ENCODE peak calls at places on chromosome 20, in five cellular contexts. One of them, this sample, is unnamed.

GRCh38 chr20:62856931-62857619 is 4.5 kb downstream of the TCFL5 start:
- DNase-seq in sciatic nerve: peak
- DNase-seq in HEK293T: no peak
- DNase-seq in tibial nerve: no peak
- DNase-seq in activated T-cell treated with anti-CD3 and anti-CD28 coated beads for 48 hours: no peak
- DNase-seq in this sample: no peak

GRCh38 chr20:12535316-12535715 is 473.5 kb upstream of the SPTLC3 start:
- DNase-seq in sciatic nerve: no peak
- DNase-seq in HEK293T: no peak
- DNase-seq in tibial nerve: no peak
- DNase-seq in activated T-cell treated with anti-CD3 and anti-CD28 coated beads for 48 hours: no peak
- DNase-seq in this sample: no peak

GRCh38 chr20:53660078-53660909 is 66.7 kb upstream of the ZNF217 start:
- DNase-seq in sciatic nerve: peak
- DNase-seq in HEK293T: no peak
- DNase-seq in tibial nerve: no peak
- DNase-seq in activated T-cell treated with anti-CD3 and anti-CD28 coated beads for 48 hours: peak
- DNase-seq in this sample: no peak

GRCh38 chr20:19460386-19460785 is 247.9 kb downstream of the SLC24A3 start:
- DNase-seq in sciatic nerve: no peak
- DNase-seq in HEK293T: no peak
- DNase-seq in tibial nerve: no peak
- DNase-seq in activated T-cell treated with anti-CD3 and anti-CD28 coated beads for 48 hours: no peak
- DNase-seq in this sample: no peak

GRCh38 chr20:23050847-23051627 is 1.6 kb upstream of the THBD start:
- DNase-seq in sciatic nerve: peak
- DNase-seq in HEK293T: peak
- DNase-seq in tibial nerve: peak
- DNase-seq in activated T-cell treated with anti-CD3 and anti-CD28 coated beads for 48 hours: peak
- DNase-seq in this sample: peak

GRCh38 chr20:40416274-40416673 is 272.8 kb downstream of the MAFB start:
- DNase-seq in sciatic nerve: no peak
- DNase-seq in HEK293T: no peak
- DNase-seq in tibial nerve: no peak
- DNase-seq in activated T-cell treated with anti-CD3 and anti-CD28 coated beads for 48 hours: no peak
- DNase-seq in this sample: no peak

GRCh38 chr20:32727663-32728062 is 15.6 kb downstream of the COMMD7 start:
- DNase-seq in sciatic nerve: no peak
- DNase-seq in HEK293T: no peak
- DNase-seq in tibial nerve: no peak
- DNase-seq in activated T-cell treated with anti-CD3 and anti-CD28 coated beads for 48 hours: no peak
- DNase-seq in this sample: no peak

GRCh38 chr20:38997622-38998021 is 35.5 kb downstream of the DHX35 start:
- DNase-seq in sciatic nerve: no peak
- DNase-seq in HEK293T: no peak
- DNase-seq in tibial nerve: no peak
- DNase-seq in activated T-cell treated with anti-CD3 and anti-CD28 coated beads for 48 hours: peak
- DNase-seq in this sample: no peak

GRCh38 chr20:36754656-36755222 is 8.8 kb upstream of the NDRG3 start:
- DNase-seq in sciatic nerve: no peak
- DNase-seq in HEK293T: peak
- DNase-seq in tibial nerve: no peak
- DNase-seq in activated T-cell treated with anti-CD3 and anti-CD28 coated beads for 48 hours: no peak
- DNase-seq in this sample: no peak

GRCh38 chr20:10788877-10789276 is 115.1 kb upstream of the JAG1 start:
- DNase-seq in sciatic nerve: no peak
- DNase-seq in HEK293T: no peak
- DNase-seq in tibial nerve: no peak
- DNase-seq in activated T-cell treated with anti-CD3 and anti-CD28 coated beads for 48 hours: no peak
- DNase-seq in this sample: no peak

GRCh38 chr20:44170796-44171410 is 16.1 kb downstream of the JPH2 start:
- DNase-seq in sciatic nerve: no peak
- DNase-seq in HEK293T: no peak
- DNase-seq in tibial nerve: no peak
- DNase-seq in activated T-cell treated with anti-CD3 and anti-CD28 coated beads for 48 hours: no peak
- DNase-seq in this sample: no peak

GRCh38 chr20:47857994-47858557 is 72.8 kb upstream of the SULF2 start:
- DNase-seq in sciatic nerve: no peak
- DNase-seq in HEK293T: peak
- DNase-seq in tibial nerve: no peak
- DNase-seq in activated T-cell treated with anti-CD3 and anti-CD28 coated beads for 48 hours: no peak
- DNase-seq in this sample: no peak

GRCh38 chr20:20038586-20038985 is 13.7 kb downstream of the CRNKL1 start:
- DNase-seq in sciatic nerve: no peak
- DNase-seq in HEK293T: no peak
- DNase-seq in tibial nerve: no peak
- DNase-seq in activated T-cell treated with anti-CD3 and anti-CD28 coated beads for 48 hours: no peak
- DNase-seq in this sample: no peak

GRCh38 chr20:41081276-41081814 is 52.7 kb downstream of the TOP1 start:
- DNase-seq in sciatic nerve: no peak
- DNase-seq in HEK293T: no peak
- DNase-seq in tibial nerve: no peak
- DNase-seq in activated T-cell treated with anti-CD3 and anti-CD28 coated beads for 48 hours: no peak
- DNase-seq in this sample: no peak

GRCh38 chr20:56795492-56795891 is 166.4 kb downstream of the TFAP2C start:
- DNase-seq in sciatic nerve: no peak
- DNase-seq in HEK293T: no peak
- DNase-seq in tibial nerve: no peak
- DNase-seq in activated T-cell treated with anti-CD3 and anti-CD28 coated beads for 48 hours: no peak
- DNase-seq in this sample: no peak

GRCh38 chr20:37385176-37385575 is 39.2 kb downstream of the SRC start:
- DNase-seq in sciatic nerve: no peak
- DNase-seq in HEK293T: no peak
- DNase-seq in tibial nerve: no peak
- DNase-seq in activated T-cell treated with anti-CD3 and anti-CD28 coated beads for 48 hours: no peak
- DNase-seq in this sample: no peak

GRCh38 chr20:38162878-38163875 is 1.9 kb downstream of the TGM2 start:
- DNase-seq in sciatic nerve: no peak
- DNase-seq in HEK293T: no peak
- DNase-seq in tibial nerve: no peak
- DNase-seq in activated T-cell treated with anti-CD3 and anti-CD28 coated beads for 48 hours: no peak
- DNase-seq in this sample: no peak

GRCh38 chr20:16263582-16263981 is 309.7 kb downstream of the KIF16B start:
- DNase-seq in sciatic nerve: no peak
- DNase-seq in HEK293T: no peak
- DNase-seq in tibial nerve: no peak
- DNase-seq in activated T-cell treated with anti-CD3 and anti-CD28 coated beads for 48 hours: no peak
- DNase-seq in this sample: no peak

GRCh38 chr20:5797165-5797564 is 47.0 kb downstream of the SHLD1 start:
- DNase-seq in sciatic nerve: no peak
- DNase-seq in HEK293T: no peak
- DNase-seq in tibial nerve: no peak
- DNase-seq in activated T-cell treated with anti-CD3 and anti-CD28 coated beads for 48 hours: no peak
- DNase-seq in this sample: no peak

GRCh38 chr20:646107-646867 is 6.7 kb downstream of the SRXN1 start:
- DNase-seq in sciatic nerve: no peak
- DNase-seq in HEK293T: no peak
- DNase-seq in tibial nerve: no peak
- DNase-seq in activated T-cell treated with anti-CD3 and anti-CD28 coated beads for 48 hours: no peak
- DNase-seq in this sample: no peak

GRCh38 chr20:54115172-54115854 is 44.9 kb upstream of the BCAS1 start:
- DNase-seq in sciatic nerve: no peak
- DNase-seq in HEK293T: no peak
- DNase-seq in tibial nerve: no peak
- DNase-seq in activated T-cell treated with anti-CD3 and anti-CD28 coated beads for 48 hours: no peak
- DNase-seq in this sample: no peak

GRCh38 chr20:1122388-1123315 is 4.2 kb downstream of the PSMF1 start:
- DNase-seq in sciatic nerve: peak
- DNase-seq in HEK293T: no peak
- DNase-seq in tibial nerve: peak
- DNase-seq in activated T-cell treated with anti-CD3 and anti-CD28 coated beads for 48 hours: no peak
- DNase-seq in this sample: no peak

GRCh38 chr20:11207749-11208502 is 534.1 kb upstream of the JAG1 start:
- DNase-seq in sciatic nerve: no peak
- DNase-seq in HEK293T: no peak
- DNase-seq in tibial nerve: no peak
- DNase-seq in activated T-cell treated with anti-CD3 and anti-CD28 coated beads for 48 hours: no peak
- DNase-seq in this sample: no peak

GRCh38 chr20:278607-279571 is 11.7 kb downstream of the C20orf96 start:
- DNase-seq in sciatic nerve: peak
- DNase-seq in HEK293T: no peak
- DNase-seq in tibial nerve: no peak
- DNase-seq in activated T-cell treated with anti-CD3 and anti-CD28 coated beads for 48 hours: no peak
- DNase-seq in this sample: no peak

GRCh38 chr20:58718121-58718563 is 25.5 kb downstream of the NPEPL1 start:
- DNase-seq in sciatic nerve: peak
- DNase-seq in HEK293T: no peak
- DNase-seq in tibial nerve: no peak
- DNase-seq in activated T-cell treated with anti-CD3 and anti-CD28 coated beads for 48 hours: no peak
- DNase-seq in this sample: no peak

GRCh38 chr20:58225490-58226200 is 2.8 kb downstream of the ANKRD60 start:
- DNase-seq in sciatic nerve: no peak
- DNase-seq in HEK293T: no peak
- DNase-seq in tibial nerve: no peak
- DNase-seq in activated T-cell treated with anti-CD3 and anti-CD28 coated beads for 48 hours: no peak
- DNase-seq in this sample: no peak

This sample was measured in omental fat pad.